ENCODE peak calls at places on chromosomes 3 and 15, in four cellular contexts. C is K562, H is HepG2, N is GM12878. I is an unnamed sample. For H4K20me1, the result is how much of the 10 kb centered on the place peaks cover.

GRCh38 chr3:128374746-128375445 is 91.8 kb downstream of the DNAJB8 start:
- DNase-seq in C (no peak), H (no peak), N (no peak), I (no peak)

GRCh38 chr3:132225664-132226063 is 91.5 kb upstream of the ACP3 start:
- DNase-seq in C (no peak), H (no peak), N (no peak), I (no peak)

GRCh38 chr3:178714971-178715832 is 179.0 kb downstream of the KCNMB2 start:
- DNase-seq in C (no peak), H (no peak), N (no peak), I (no peak)

GRCh38 chr3:163468531-163469335 is 1609.6 kb downstream of the SI start:
- DNase-seq in C (no peak), H (no peak), N (no peak), I (no peak)

GRCh38 chr3:187738400-187739124 is 6.7 kb downstream of the BCL6 start:
- DNase-seq in C (peak), H (peak), N (no peak), I (peak)

GRCh38 chr3:37729119-37729518 is 132.6 kb upstream of the CTDSPL start:
- DNase-seq in C (no peak), H (no peak), N (no peak), I (no peak)

GRCh38 chr15:44706946-44707636 is 4.0 kb downstream of the PATL2 start:
- DNase-seq in C (no peak), H (no peak), N (no peak), I (no peak)

GRCh38 chr15:96978937-96979473 is 648.5 kb downstream of the NR2F2 start:
- DNase-seq in C (no peak), H (no peak), N (no peak), I (peak)

GRCh38 chr3:101500208-101500607 is 12.8 kb downstream of the SENP7 start:
- DNase-seq in C (no peak), H (no peak), N (no peak), I (no peak)

GRCh38 chr15:63502843-63503738 is 1.3 kb upstream of the USP3 start:
- DNase-seq in C (peak), H (peak), N (peak), I (peak)

GRCh38 chr15:65796610-65797012 is 4.5 kb upstream of the DENND4A start:
- DNase-seq in C (no peak), H (no peak), N (no peak), I (no peak)

GRCh38 chr15:54528021-54528420 is 549.8 kb downstream of the UNC13C start:
- DNase-seq in C (no peak), H (no peak), N (no peak), I (no peak)

GRCh38 chr3:17846466-17846865 is 104.0 kb upstream of the TBC1D5 start:
- DNase-seq in C (no peak), H (no peak), N (no peak), I (no peak)

GRCh38 chr3:36877930-36878685 is 66.7 kb downstream of the TRANK1 start:
- DNase-seq in C (no peak), H (no peak), N (no peak), I (no peak)

GRCh38 chr3:133674290-133674912 is 12.7 kb upstream of the TOPBP1 start:
- DNase-seq in C (no peak), H (no peak), N (no peak), I (peak)

GRCh38 chr15:40776537-40777141 is 6.9 kb downstream of the C15orf62 start:
- DNase-seq in C (no peak), H (no peak), N (no peak), I (no peak)

GRCh38 chr3:47347217-47347801 is 33.5 kb upstream of the PTPN23 start:
- DNase-seq in C (peak), H (no peak), N (peak), I (peak)

GRCh38 chr15:43132830-43133428 is 457 bp upstream of the TMEM62 start:
- DNase-seq in C (no peak), H (no peak), N (no peak), I (no peak)

GRCh38 chr3:129526121-129526900 is 2.1 kb upstream of the RHO start:
- DNase-seq in C (no peak), H (no peak), N (peak), I (no peak)
- TF ChIP-seq JUNB in C (no peak), H (no peak), N (peak), I (no peak)

GRCh38 chr15:34049096-34049495 is 10.1 kb upstream of the AVEN start:
- DNase-seq in C (no peak), H (no peak), N (no peak), I (no peak)
- TF ChIP-seq CREB1 in C (no peak), H (no peak), N (no peak), I (no peak)

DNA sequence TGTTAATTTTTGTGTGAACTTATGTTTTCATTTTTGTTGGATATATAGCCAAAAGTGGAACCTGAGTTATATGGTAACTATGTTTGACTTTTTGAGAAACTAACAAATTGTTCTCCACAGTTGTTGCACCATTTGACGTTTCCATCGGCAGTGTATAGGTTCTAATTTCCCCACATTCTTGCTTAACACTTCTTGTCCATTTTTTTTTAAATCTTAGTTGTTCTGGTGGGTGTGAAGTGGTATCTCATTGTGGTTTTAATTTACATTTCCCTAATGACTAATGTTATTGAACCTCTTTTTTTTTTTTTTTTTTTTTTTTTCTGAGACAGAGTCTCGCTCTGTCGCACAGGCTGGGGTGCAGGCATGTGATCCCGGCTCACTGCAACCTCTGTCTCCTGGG is 8.0 kb downstream of the NISCH start:
- DNase-seq in C (no peak), H (no peak), N (no peak), I (no peak)
- H4K20me1 ChIP-seq in C (under half), H (under half), N (under half), I (under half)

DNA sequence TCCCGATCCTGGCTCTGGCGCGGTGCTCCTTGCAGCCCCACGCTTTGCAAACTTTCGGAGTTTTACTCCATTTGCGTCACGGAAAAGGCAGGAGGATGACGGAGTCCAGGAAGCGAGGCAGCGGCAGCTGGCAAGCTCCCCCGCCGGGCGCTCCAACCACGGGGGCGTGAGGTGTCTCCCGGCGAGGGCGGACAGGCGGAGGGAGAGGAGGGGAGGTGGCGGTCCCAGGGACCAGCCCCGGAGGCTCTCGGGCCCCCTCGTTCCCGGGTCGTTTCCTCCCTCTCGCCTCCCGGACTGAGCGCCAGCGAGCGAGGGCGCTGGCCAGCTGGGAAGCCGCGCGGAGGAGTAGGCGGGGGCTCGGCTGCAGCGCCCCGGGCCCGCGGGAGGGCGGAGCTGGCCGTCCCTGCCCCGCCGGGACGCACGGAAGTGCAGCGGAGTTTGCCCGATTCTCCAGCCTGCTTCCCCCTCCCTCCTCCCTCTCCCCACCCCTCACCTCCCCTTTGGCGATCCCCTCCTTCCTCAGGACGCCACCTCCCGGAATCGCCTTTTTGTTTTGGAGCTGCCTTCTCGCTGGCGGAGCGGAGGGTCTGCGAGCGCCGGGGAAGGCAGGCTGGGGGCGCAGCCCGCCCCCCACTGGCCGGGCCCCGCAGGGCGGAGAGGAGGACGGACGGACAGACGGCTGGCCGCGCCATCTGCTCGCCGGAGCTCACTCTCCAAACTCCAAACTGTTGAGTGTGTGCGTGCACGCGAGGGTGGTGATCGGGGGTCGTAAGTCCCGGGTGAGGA is at the start of gene SNX33:
- DNase-seq in C (peak), H (peak), N (no peak), I (peak)
- TF ChIP-seq JUNB in C (no peak), H (no peak), N (no peak), I (no peak)

GRCh38 chr3:50649451-50649931 is 25.2 kb upstream of the DOCK3 start:
- DNase-seq in C (no peak), H (no peak), N (no peak), I (no peak)
- TF ChIP-seq CREB1 in C (no peak), H (no peak), N (no peak), I (no peak)

DNA sequence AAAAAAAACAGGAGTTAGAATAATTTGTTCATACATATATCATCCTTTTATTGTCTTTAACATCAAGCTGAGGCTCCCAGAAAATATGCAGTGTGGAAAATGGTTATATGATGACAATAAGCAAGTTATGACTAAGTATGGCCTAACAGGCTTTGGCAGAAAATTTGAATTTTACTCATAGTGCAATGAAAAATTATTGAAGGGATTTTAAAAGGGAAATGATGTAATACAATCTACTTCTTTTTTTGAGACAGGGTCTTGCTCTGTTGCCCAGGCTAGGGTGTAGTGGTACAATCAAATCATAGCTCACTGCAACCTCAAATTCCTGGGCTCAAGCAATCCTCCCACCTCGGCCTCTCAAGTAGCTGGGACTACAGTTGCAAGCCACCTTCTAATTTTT is 78.7 kb downstream of the FAIM start:
- DNase-seq in C (no peak), H (no peak), N (no peak), I (no peak)
- H4K20me1 ChIP-seq in C (under half), H (under half), N (under half), I (under half)

GRCh38 chr15:71011503-71012155 is 103.6 kb upstream of the THSD4 start:
- DNase-seq in C (peak), H (peak), N (no peak), I (peak)
- TF ChIP-seq JUNB in C (no peak), H (no peak), N (no peak), I (no peak)

GRCh38 chr3:138389841-138390581 is 41.6 kb downstream of the MRAS start:
- DNase-seq in C (no peak), H (peak), N (no peak), I (no peak)
- TF ChIP-seq CREB1 in C (no peak), H (no peak), N (no peak), I (no peak)

I was measured in GM23338.